ENCODE peak calls at places on chromosomes 5 and 9, in seven cellular contexts. E is K562, Y is HepG2, K is SK-N-SH, I is H1, V is HCT116, T is GM12878. F is an unnamed sample.
A peak's percentile ranks its signal among the peaks of the same experiment; 100 is the strongest.

GRCh38 chr9:4334439-4334838 is 34.6 kb upstream of the GLIS3 start:
- DNase-seq in E (no peak), Y (peak; percentile 46), K (no peak), I (no peak), V (peak; percentile 35), T (no peak), F (peak; percentile 75)

GRCh38 chr9:127572961-127573727 is 38.9 kb upstream of the STXBP1 start:
- DNase-seq in E (no peak), Y (no peak), K (no peak), I (no peak), V (no peak), T (no peak), F (no peak)

GRCh38 chr5:67657055-67657454 is 460.5 kb upstream of the CD180 start:
- DNase-seq in E (no peak), Y (no peak), K (no peak), I (no peak), V (no peak), T (no peak), F (no peak)

GRCh38 chr5:165457854-165458481 is 1952.5 kb downstream of the MAT2B start:
- DNase-seq in E (no peak), Y (no peak), K (peak; percentile 32), I (peak; percentile 9), V (no peak), T (no peak), F (no peak)

GRCh38 chr5:160183075-160183474 is 46.2 kb upstream of the FABP6 start:
- DNase-seq in E (no peak), Y (no peak), K (no peak), I (no peak), V (no peak), T (no peak), F (peak; percentile 37)

GRCh38 chr9:18969095-18969494 is 63.9 kb downstream of the SAXO1 start:
- DNase-seq in E (no peak), Y (no peak), K (no peak), I (no peak), V (no peak), T (no peak), F (no peak)

GRCh38 chr5:39331993-39332392 is 32.3 kb downstream of the C9 start:
- DNase-seq in E (no peak), Y (no peak), K (no peak), I (no peak), V (no peak), T (no peak), F (no peak)

GRCh38 chr5:119341452-119342349 is 14.1 kb upstream of the TNFAIP8 start:
- DNase-seq in E (no peak), Y (no peak), K (no peak), I (no peak), V (no peak), T (peak; percentile 65), F (no peak)

GRCh38 chr5:111774525-111774924 is 17.5 kb upstream of the NREP start:
- DNase-seq in E (no peak), Y (no peak), K (no peak), I (no peak), V (no peak), T (no peak), F (peak; percentile 62)

GRCh38 chr9:34688329-34689161 is 2.5 kb downstream of the CCL19 start:
- DNase-seq in E (no peak), Y (peak; percentile 70), K (no peak), I (no peak), V (no peak), T (no peak), F (no peak)

GRCh38 chr9:69136185-69136584 is 37.9 kb upstream of the TJP2 start:
- DNase-seq in E (no peak), Y (no peak), K (no peak), I (no peak), V (no peak), T (no peak), F (no peak)

GRCh38 chr9:69134412-69134811 is 39.7 kb upstream of the TJP2 start:
- DNase-seq in E (no peak), Y (no peak), K (no peak), I (no peak), V (no peak), T (no peak), F (no peak)

GRCh38 chr9:69131682-69132081 is 42.4 kb upstream of the TJP2 start:
- DNase-seq in E (no peak), Y (peak; percentile 93), K (no peak), I (no peak), V (no peak), T (no peak), F (no peak)

GRCh38 chr9:69132391-69132790 is 41.7 kb upstream of the TJP2 start:
- DNase-seq in E (no peak), Y (no peak), K (no peak), I (no peak), V (no peak), T (no peak), F (no peak)

GRCh38 chr9:69130456-69131441 is 43.3 kb upstream of the TJP2 start:
- DNase-seq in E (peak; percentile 22), Y (no peak), K (no peak), I (no peak), V (no peak), T (no peak), F (no peak)
- TF ChIP-seq JUND in E (peak; percentile 11), Y (no peak), K (peak; percentile 78), I (no peak), V (no peak), T (no peak), F (no peak)

GRCh38 chr5:130166839-130167490 is 262.7 kb downstream of the CHSY3 start:
- DNase-seq in E (no peak), Y (no peak), K (no peak), I (peak; percentile 56), V (no peak), T (no peak), F (no peak)
- TF ChIP-seq JUND in E (no peak), Y (no peak), K (no peak), I (no peak), V (no peak), T (no peak), F (no peak)

GRCh38 chr9:17219261-17219660 is 84.4 kb downstream of the CNTLN start:
- DNase-seq in E (no peak), Y (no peak), K (no peak), I (no peak), V (no peak), T (no peak), F (peak; percentile 3)
- TF ChIP-seq JUND in E (no peak), Y (no peak), K (no peak), I (no peak), V (no peak), T (no peak), F (no peak)

DNA sequence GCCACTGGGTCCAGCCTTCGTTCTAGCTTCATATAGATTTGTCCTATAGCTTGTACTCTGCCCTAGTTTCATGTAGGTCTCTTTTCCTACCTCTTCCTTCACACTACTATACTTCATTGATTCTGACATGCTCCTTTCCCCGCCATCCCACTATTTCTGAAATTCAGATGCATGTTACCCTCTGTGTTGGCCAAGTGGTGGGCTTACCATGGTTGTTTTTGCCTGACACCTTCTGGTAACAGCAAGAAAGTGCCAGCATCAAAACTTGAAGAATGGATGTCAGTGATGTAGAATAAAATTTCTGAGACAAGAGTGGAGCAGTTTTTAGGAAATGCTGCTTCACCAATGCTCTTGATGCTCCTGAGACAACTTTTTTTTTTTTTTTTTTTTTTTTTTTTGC is 19.5 kb upstream of the SERINC5 start:
- DNase-seq in E (peak; percentile 19), Y (peak; percentile 40), K (peak; percentile 47), I (no peak), V (no peak), T (no peak), F (no peak)
- TF ChIP-seq JUND in E (no peak), Y (no peak), K (no peak), I (no peak), V (no peak), T (no peak), F (no peak)

DNA sequence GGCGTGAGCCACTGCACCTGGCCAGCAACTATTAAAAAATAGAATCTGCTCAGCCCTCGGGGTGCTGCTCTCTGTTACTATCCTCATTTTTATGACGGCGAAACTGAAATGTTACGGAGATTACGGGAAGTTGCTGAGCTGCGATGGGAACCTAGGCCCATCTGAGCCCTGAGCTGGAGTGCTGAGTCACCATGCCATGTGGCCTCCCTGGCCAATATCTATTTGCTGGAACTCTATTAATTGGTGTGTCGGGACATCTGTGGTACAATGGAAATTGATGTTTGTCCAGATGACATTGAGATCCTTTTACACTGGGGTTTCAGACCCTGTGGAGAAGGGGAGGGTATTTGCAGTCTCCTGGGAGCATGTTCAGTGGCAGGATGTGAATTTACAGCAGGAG is 8.1 kb downstream of the PRDM12 start:
- DNase-seq in E (no peak), Y (no peak), K (peak; percentile 41), I (no peak), V (no peak), T (no peak), F (no peak)
- TF ChIP-seq JUND in E (no peak), Y (no peak), K (no peak), I (no peak), V (no peak), T (no peak), F (no peak)

DNA sequence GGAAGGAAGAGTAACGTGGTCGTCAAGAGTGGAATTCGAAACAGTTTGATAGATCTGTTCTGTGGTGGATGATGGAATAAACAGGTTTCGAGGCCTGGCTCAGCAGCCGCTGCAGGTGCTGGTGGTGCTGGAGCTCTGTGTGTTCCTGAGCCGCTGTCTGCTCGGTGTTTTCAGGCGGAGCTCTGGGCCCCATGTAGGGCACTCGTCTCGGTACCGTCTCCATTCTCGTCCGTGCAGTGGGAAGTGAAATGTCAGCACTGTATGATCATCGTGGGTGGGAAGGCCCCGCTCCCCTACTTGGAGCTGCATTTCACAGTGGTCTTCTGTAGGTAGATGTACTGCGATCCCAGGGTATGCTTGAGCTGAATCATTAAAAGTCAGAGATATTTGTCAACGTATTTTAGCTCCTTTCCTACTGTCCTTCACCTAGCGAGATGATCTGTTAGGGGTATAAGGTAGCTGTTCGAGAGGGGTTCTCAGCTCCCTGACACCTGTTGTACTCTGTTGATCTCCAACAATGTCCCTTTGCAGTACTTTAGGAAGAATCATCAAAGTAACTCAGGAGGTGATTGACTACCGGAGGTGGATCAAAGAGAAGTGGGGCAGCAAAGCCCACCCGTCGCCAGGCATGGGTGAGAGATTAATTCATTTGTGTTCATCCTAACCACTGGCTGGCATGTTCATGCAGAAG is 35.9 kb downstream of the TENT4A start:
- DNase-seq in E (no peak), Y (no peak), K (no peak), I (no peak), V (no peak), T (no peak), F (no peak)
- TF ChIP-seq JUND in E (no peak), Y (no peak), K (no peak), I (no peak), V (no peak), T (no peak), F (no peak)

F was measured in T47D.